ENCODE peak calls at places on chromosomes 4 and X, in four cellular contexts. One of them, this sample, is unnamed.

GRCh38 chr4:5747746-5748365 is 36.9 kb downstream of the EVC start:
- DNase-seq in nephron progenitor cell: no peak
- DNase-seq in GM04503: peak
- DNase-seq in CD8-positive, alpha-beta T cell: no peak
- DNase-seq in this sample: peak

GRCh38 chrX:1384738-1385250 is 7.1 kb downstream of the SLC25A6 start:
- DNase-seq in CD8-positive, alpha-beta T cell: no peak
- DNase-seq in nephron progenitor cell: no peak
- DNase-seq in GM04503: no peak
- DNase-seq in this sample: no peak

GRCh38 chr4:47686294-47686872 is 151.5 kb downstream of the CORIN start:
- DNase-seq in CD8-positive, alpha-beta T cell: peak
- DNase-seq in GM04503: no peak
- DNase-seq in nephron progenitor cell: peak
- DNase-seq in this sample: no peak

GRCh38 chrX:68462653-68463052 is 29.4 kb upstream of the OPHN1 start:
- DNase-seq in GM04503: no peak
- DNase-seq in CD8-positive, alpha-beta T cell: no peak
- DNase-seq in nephron progenitor cell: peak
- DNase-seq in this sample: no peak

GRCh38 chrX:148929686-148930085 is 429.3 kb downstream of the AFF2 start:
- DNase-seq in CD8-positive, alpha-beta T cell: no peak
- DNase-seq in nephron progenitor cell: no peak
- DNase-seq in GM04503: peak
- DNase-seq in this sample: peak

GRCh38 chr4:42501624-42502401 is 104.5 kb downstream of the SHISA3 start:
- DNase-seq in nephron progenitor cell: no peak
- DNase-seq in GM04503: no peak
- DNase-seq in CD8-positive, alpha-beta T cell: no peak
- DNase-seq in this sample: no peak

GRCh38 chr4:182968917-182969650 is 51.9 kb upstream of the DCTD start:
- DNase-seq in CD8-positive, alpha-beta T cell: no peak
- DNase-seq in GM04503: no peak
- DNase-seq in nephron progenitor cell: no peak
- DNase-seq in this sample: no peak

GRCh38 chr4:96145671-96146070 is 305.8 kb downstream of the PDHA2 start:
- DNase-seq in nephron progenitor cell: no peak
- DNase-seq in CD8-positive, alpha-beta T cell: no peak
- DNase-seq in GM04503: no peak
- DNase-seq in this sample: no peak

GRCh38 chrX:84047339-84047738 is 140.7 kb downstream of the RPS6KA6 start:
- DNase-seq in CD8-positive, alpha-beta T cell: no peak
- DNase-seq in nephron progenitor cell: no peak
- DNase-seq in GM04503: no peak
- DNase-seq in this sample: no peak

GRCh38 chr4:92021788-92022187 is 282.0 kb upstream of the GRID2 start:
- DNase-seq in GM04503: no peak
- DNase-seq in CD8-positive, alpha-beta T cell: no peak
- DNase-seq in nephron progenitor cell: no peak
- DNase-seq in this sample: no peak

GRCh38 chr4:152806492-152807125 is 26.9 kb downstream of the ARFIP1 start:
- DNase-seq in CD8-positive, alpha-beta T cell: no peak
- DNase-seq in GM04503: no peak
- DNase-seq in nephron progenitor cell: no peak
- DNase-seq in this sample: no peak

GRCh38 chrX:32987139-32987538 is 224.2 kb downstream of the DMD start:
- DNase-seq in nephron progenitor cell: peak
- DNase-seq in CD8-positive, alpha-beta T cell: no peak
- DNase-seq in GM04503: no peak
- DNase-seq in this sample: no peak